ENCODE peak calls at places on chromosomes 7 and 10, in five cellular contexts. I is HepG2, N is GM12878, O is endothelial cell of umbilical vein, G is HCT116. U is an unnamed sample.

GRCh38 chr10:104297697-104298660 is 29.0 kb downstream of the GSTO2 start:
- DNase-seq in I (no peak), N (no peak), O (no peak), G (no peak), U (no peak)

GRCh38 chr7:107661081-107661864 is 645 bp downstream of the SLC26A4 start:
- DNase-seq in I (peak; percentile 37), N (no peak), O (peak; percentile 67), G (no peak), U (no peak)

GRCh38 chr10:115026041-115026779 is 67.0 kb upstream of the ATRNL1 start:
- DNase-seq in I (no peak), N (no peak), O (no peak), G (no peak), U (no peak)

GRCh38 chr10:131888186-131888604 is 12.6 kb upstream of the PPP2R2D start:
- DNase-seq in I (no peak), N (no peak), O (no peak), G (peak; percentile 48), U (no peak)

GRCh38 chr7:1679966-1680730 is 10.1 kb downstream of the ELFN1 start:
- DNase-seq in I (no peak), N (no peak), O (no peak), G (no peak), U (no peak)

GRCh38 chr7:51031216-51031615 is 248.5 kb upstream of the GRB10 start:
- DNase-seq in I (no peak), N (no peak), O (no peak), G (no peak), U (no peak)

GRCh38 chr10:62121197-62121550 is 147.5 kb downstream of the RTKN2 start:
- DNase-seq in I (no peak), N (no peak), O (peak; percentile 64), G (no peak), U (no peak)

GRCh38 chr7:133369130-133369529 is 116.3 kb downstream of the EXOC4 start:
- DNase-seq in I (no peak), N (no peak), O (no peak), G (no peak), U (no peak)

GRCh38 chr10:86951184-86951761 is 6.1 kb downstream of the MMRN2 start:
- DNase-seq in I (no peak), N (no peak), O (no peak), G (no peak), U (no peak)

GRCh38 chr7:151838861-151839381 is 38.0 kb downstream of the PRKAG2 start:
- DNase-seq in I (no peak), N (peak; percentile 17), O (no peak), G (no peak), U (no peak)

GRCh38 chr7:107080533-107080932 is 36.0 kb downstream of the PRKAR2B start:
- DNase-seq in I (no peak), N (no peak), O (no peak), G (no peak), U (no peak)

GRCh38 chr7:141860207-141860606 is 18.9 kb upstream of the PRSS37 start:
- DNase-seq in I (no peak), N (no peak), O (no peak), G (no peak), U (no peak)

GRCh38 chr10:122234416-122234815 is 36.7 kb upstream of the BTBD16 start:
- DNase-seq in I (no peak), N (no peak), O (peak; percentile 11), G (no peak), U (no peak)

GRCh38 chr7:50321678-50322077 is 17.2 kb downstream of the IKZF1 start:
- DNase-seq in I (no peak), N (no peak), O (no peak), G (no peak), U (no peak)

GRCh38 chr10:70374775-70375614 is 7.4 kb downstream of the LRRC20 start:
- DNase-seq in I (no peak), N (no peak), O (peak; percentile 20), G (no peak), U (no peak)

GRCh38 chr7:34070486-34071323 is 165.4 kb downstream of the BMPER start:
- DNase-seq in I (no peak), N (no peak), O (peak; percentile 65), G (no peak), U (no peak)

GRCh38 chr10:97347317-97347716 is 12.8 kb upstream of the FRAT2 start:
- DNase-seq in I (no peak), N (no peak), O (no peak), G (no peak), U (no peak)

GRCh38 chr7:134255814-134256213 is 60.9 kb downstream of the SLC35B4 start:
- DNase-seq in I (no peak), N (no peak), O (no peak), G (no peak), U (no peak)

GRCh38 chr7:158191671-158192070 is 396.0 kb downstream of the PTPRN2 start:
- DNase-seq in I (no peak), N (no peak), O (no peak), G (no peak), U (no peak)

GRCh38 chr7:158193446-158193845 is 394.2 kb downstream of the PTPRN2 start:
- DNase-seq in I (no peak), N (no peak), O (no peak), G (no peak), U (no peak)

GRCh38 chr7:158192956-158193355 is 394.7 kb downstream of the PTPRN2 start:
- DNase-seq in I (no peak), N (no peak), O (no peak), G (no peak), U (no peak)

GRCh38 chr7:158190756-158191155 is 396.9 kb downstream of the PTPRN2 start:
- DNase-seq in I (no peak), N (no peak), O (no peak), G (no peak), U (no peak)

GRCh38 chr7:158192184-158192835 is 395.3 kb downstream of the PTPRN2 start:
- DNase-seq in I (no peak), N (no peak), O (no peak), G (no peak), U (no peak)
- H3K9me3 ChIP-seq in I (peaks cover 19% of the 10 kb centered on the region), N (no peaks in the 10 kb centered on the region), O (peaks cover 10% of the 10 kb centered on the region), G (no peaks in the 10 kb centered on the region), U (no peaks in the 10 kb centered on the region)

GRCh38 chr10:74593470-74593869 is 232.9 kb upstream of the KAT6B start:
- DNase-seq in I (no peak), N (no peak), O (no peak), G (no peak), U (no peak)
- TF ChIP-seq POLR2AphosphoS5 in I (no peak), N (no peak), O (no peak), G (no peak), U (no peak)

DNA sequence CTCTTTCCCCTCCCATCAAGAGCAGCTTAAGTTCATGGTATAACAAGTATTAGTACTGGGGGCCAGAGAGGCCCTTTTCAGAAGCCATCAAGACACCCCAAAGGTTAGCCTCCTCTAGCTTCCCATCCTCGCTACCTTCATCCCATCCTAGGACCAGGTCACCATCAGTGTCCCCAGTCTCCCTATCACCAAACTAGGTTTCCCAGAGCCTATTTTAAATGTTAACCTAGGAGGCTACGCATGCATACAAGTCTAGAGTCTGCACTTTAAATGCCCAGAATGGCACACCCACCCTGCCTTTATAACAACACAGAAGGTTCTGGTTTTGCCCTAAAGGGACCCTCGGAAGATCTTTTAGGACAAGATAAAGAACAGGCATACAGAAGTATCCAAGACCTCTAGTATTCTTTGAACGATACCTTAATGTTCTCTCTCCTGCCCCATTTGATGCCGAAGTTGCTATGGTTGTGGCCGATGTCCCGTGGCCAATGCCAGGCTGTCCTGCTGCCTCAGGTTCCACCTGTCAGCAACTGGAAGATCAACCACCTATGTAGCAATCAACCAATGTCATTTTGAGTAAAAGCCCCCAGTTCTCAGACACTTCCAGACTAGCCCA is 2.2 kb downstream of the GPRIN2 start:
- DNase-seq in I (no peak), N (no peak), O (no peak), G (no peak), U (no peak)
- TF ChIP-seq EZH2 in I (no peak), N (no peak), O (no peak), G (no peak), U (no peak)

GRCh38 chr10:130579913-130580312 is 443.7 kb downstream of the GLRX3 start:
- DNase-seq in I (no peak), N (no peak), O (no peak), G (no peak), U (no peak)

GRCh38 chr10:130577039-130577438 is 440.8 kb downstream of the GLRX3 start:
- DNase-seq in I (no peak), N (no peak), O (no peak), G (no peak), U (no peak)

GRCh38 chr10:130580975-130581374 is 444.8 kb downstream of the GLRX3 start:
- DNase-seq in I (no peak), N (no peak), O (no peak), G (no peak), U (no peak)

GRCh38 chr10:130576427-130576826 is 440.2 kb downstream of the GLRX3 start:
- DNase-seq in I (no peak), N (no peak), O (no peak), G (no peak), U (no peak)

DNA sequence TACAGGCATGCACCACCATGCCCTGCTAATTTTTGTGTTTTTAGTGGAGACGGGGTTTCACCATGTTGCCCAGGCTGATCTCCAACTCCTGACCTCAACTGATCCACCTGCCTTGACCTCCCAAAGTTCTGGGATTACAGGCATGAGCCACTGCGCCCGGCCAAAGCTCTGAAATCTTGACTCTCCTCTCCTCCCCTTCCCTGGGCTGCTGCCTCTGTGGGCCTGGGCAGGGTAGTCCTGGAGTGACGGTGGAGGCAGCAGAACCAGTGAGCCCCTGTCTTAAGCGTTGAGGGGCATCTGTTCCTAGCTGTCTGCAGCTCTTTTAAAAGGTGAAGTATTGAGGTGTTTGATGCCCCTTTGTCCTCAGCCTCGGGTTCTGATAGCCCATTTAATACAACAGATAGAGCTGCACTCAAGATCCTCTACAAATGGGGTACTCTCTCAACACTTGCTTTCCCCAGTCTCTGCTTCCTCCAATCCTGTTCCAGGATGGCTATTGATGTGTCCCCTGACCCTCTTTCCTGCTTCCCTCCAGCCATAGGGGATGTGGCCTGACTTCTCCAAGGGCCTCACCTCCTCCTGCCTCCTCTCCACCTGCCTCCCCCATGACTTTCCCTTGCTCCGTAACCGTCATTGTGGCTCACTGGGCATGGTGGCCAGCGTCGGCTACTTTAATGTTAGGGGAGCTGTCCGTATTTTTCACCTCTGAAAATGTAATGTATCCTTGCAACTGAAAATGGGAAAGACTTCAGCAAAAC is 442.5 kb downstream of the GLRX3 start:
- DNase-seq in I (no peak), N (no peak), O (no peak), G (no peak), U (no peak)
- H3K9me3 ChIP-seq in I (no peaks in the 10 kb centered on the region), N (no peaks in the 10 kb centered on the region), O (peaks cover 10% of the 10 kb centered on the region), G (no peaks in the 10 kb centered on the region), U (no peaks in the 10 kb centered on the region)

DNA sequence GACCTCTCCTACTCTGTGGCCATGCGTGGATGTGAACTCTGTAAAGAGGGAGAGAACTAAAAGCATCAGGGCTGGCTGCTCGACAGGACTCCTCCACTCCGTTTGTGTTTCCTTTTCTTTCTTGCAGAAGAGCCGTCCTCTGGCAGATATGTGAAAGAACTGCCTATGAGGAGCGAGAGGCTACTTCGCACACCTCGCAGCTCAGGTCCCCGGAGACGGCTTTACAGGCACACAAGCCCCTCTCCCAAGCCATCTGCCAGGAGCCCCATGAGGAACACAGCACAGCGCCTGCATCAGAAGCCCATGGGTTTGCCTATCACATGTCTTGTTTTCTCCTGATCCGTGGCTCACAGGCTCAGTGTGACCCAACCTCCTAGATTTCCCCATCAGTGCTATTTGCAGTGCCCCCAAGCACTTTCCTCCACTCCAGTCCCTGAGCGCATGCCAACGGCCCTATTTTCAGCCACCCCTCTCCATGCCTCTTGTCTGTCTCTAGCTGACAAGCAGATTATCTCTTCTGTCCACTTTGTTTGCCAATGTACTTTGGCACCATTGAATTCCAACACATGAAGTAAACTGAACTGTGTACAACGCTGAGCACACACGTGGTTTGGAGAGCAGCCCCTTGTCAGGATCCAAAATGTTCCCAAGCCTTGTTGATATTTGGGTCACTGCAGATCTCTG is 164.3 kb upstream of the AKR1E2 start:
- DNase-seq in I (peak; percentile 78), N (no peak), O (no peak), G (no peak), U (no peak)
- TF ChIP-seq POLR2AphosphoS5 in I (no peak), N (no peak), O (no peak), G (no peak), U (no peak)

U was measured in SK-N-MC.